ENCODE peak calls at places on chromosomes 6 and 20, in seven cellular contexts. J, O, P, Q, N, M and A are unnamed samples. For H3K4me1 and H3K9me3, the result is how much of the 10 kb centered on the place peaks cover.

GRCh38 chr6:148462203-148462602 is 119.6 kb downstream of the SASH1 start:
- DNase-seq in Q (no peak), J (no peak), O (no peak), M (no peak), P (no peak), N (peak), A (no peak)

GRCh38 chr20:63003546-63003945 is 3.2 kb downstream of the BHLHE23 start:
- DNase-seq in N (no peak), O (no peak), J (no peak), M (peak), P (no peak), Q (no peak), A (peak)

GRCh38 chr6:53236241-53236640 is 87.6 kb upstream of the GCM1 start:
- DNase-seq in J (no peak), P (no peak), Q (no peak), M (no peak), N (peak), O (no peak), A (no peak)

GRCh38 chr6:13466304-13467215 is 20.8 kb downstream of the GFOD1 start:
- DNase-seq in P (no peak), Q (no peak), O (peak), M (no peak), N (no peak), J (no peak), A (no peak)

GRCh38 chr20:6122873-6123649 is at the start of gene FERMT1:
- DNase-seq in O (peak), M (peak), Q (peak), J (peak), P (no peak), N (peak), A (peak)

GRCh38 chr6:19855510-19855909 is 18.3 kb downstream of the ID4 start:
- DNase-seq in M (no peak), N (no peak), O (no peak), P (no peak), Q (no peak), J (no peak), A (no peak)

GRCh38 chr20:43983359-43983758 is 68.7 kb downstream of the TOX2 start:
- DNase-seq in J (peak), N (no peak), M (no peak), Q (no peak), P (peak), O (no peak), A (no peak)

GRCh38 chr6:133268621-133269020 is 27.5 kb downstream of the EYA4 start:
- DNase-seq in M (no peak), J (no peak), O (no peak), P (no peak), N (no peak), Q (no peak), A (no peak)

GRCh38 chr20:61127311-61128044 is 124.6 kb upstream of the CDH4 start:
- DNase-seq in O (no peak), M (no peak), J (no peak), Q (no peak), N (no peak), P (no peak), A (no peak)

GRCh38 chr20:32848846-32849245 is 9.9 kb upstream of the EFCAB8 start:
- DNase-seq in J (no peak), O (no peak), Q (no peak), N (no peak), M (no peak), P (no peak), A (no peak)

GRCh38 chr20:51563597-51564332 is 21.2 kb upstream of the NFATC2 start:
- DNase-seq in Q (peak), J (peak), P (no peak), O (peak), M (peak), N (peak), A (peak)

GRCh38 chr6:166318649-166319600 is 10.7 kb upstream of the PRR18 start:
- DNase-seq in J (no peak), N (no peak), P (no peak), M (no peak), O (no peak), Q (no peak), A (peak)

GRCh38 chr6:113875470-113875869 is 18.3 kb downstream of the MARCKS start:
- DNase-seq in N (peak), O (no peak), Q (no peak), M (no peak), J (no peak), P (no peak), A (no peak)

GRCh38 chr20:20549267-20549612 is 163.2 kb downstream of the RALGAPA2 start:
- DNase-seq in N (no peak), M (no peak), Q (no peak), O (no peak), J (no peak), P (no peak), A (peak)

GRCh38 chr6:1514078-1514477 is 95.6 kb upstream of the FOXC1 start:
- DNase-seq in O (no peak), N (no peak), M (no peak), Q (no peak), P (no peak), J (no peak), A (no peak)

GRCh38 chr20:38229376-38230252 is 30.9 kb downstream of the KIAA1755 start:
- DNase-seq in N (peak), M (peak), P (peak), O (no peak), J (peak), Q (no peak), A (peak)

GRCh38 chr6:169048185-169048584 is 205.5 kb downstream of the THBS2 start:
- DNase-seq in N (no peak), Q (no peak), J (no peak), M (no peak), P (no peak), O (no peak), A (no peak)

GRCh38 chr20:1803216-1804128 is 91.7 kb upstream of the SIRPA start:
- DNase-seq in J (peak), Q (no peak), M (peak), N (peak), O (no peak), P (peak), A (peak)

GRCh38 chr6:146871613-146872465 is 273.1 kb downstream of the ADGB start:
- DNase-seq in Q (no peak), J (no peak), O (no peak), P (no peak), M (no peak), N (peak), A (no peak)

GRCh38 chr6:70371454-70372105 is 41.7 kb upstream of the FAM135A start:
- DNase-seq in J (no peak), N (peak), M (peak), Q (no peak), O (peak), P (peak), A (no peak)

GRCh38 chr6:38163186-38164130 is 343.9 kb downstream of the ZFAND3 start:
- DNase-seq in Q (no peak), M (no peak), P (no peak), N (no peak), J (no peak), O (no peak), A (no peak)

GRCh38 chr6:9507136-9507895 is 907.6 kb downstream of the TFAP2A start:
- DNase-seq in Q (no peak), M (peak), N (no peak), J (no peak), P (no peak), O (no peak), A (no peak)

GRCh38 chr6:40251609-40252008 is 317.3 kb upstream of the MOCS1 start:
- DNase-seq in M (no peak), O (no peak), N (no peak), Q (no peak), P (peak), J (no peak), A (no peak)

GRCh38 chr20:38226553-38226952 is 34.0 kb downstream of the KIAA1755 start:
- DNase-seq in Q (no peak), P (no peak), M (no peak), J (no peak), N (no peak), O (no peak), A (no peak)

GRCh38 chr20:19427913-19428800 is 215.7 kb downstream of the SLC24A3 start:
- DNase-seq in M (no peak), O (no peak), Q (no peak), P (no peak), N (no peak), J (peak), A (no peak)

GRCh38 chr20:19431308-19431685 is 218.9 kb downstream of the SLC24A3 start:
- DNase-seq in Q (no peak), P (no peak), M (no peak), O (no peak), N (no peak), J (peak), A (no peak)

GRCh38 chr20:19433371-19434316 is 221.2 kb downstream of the SLC24A3 start:
- DNase-seq in P (no peak), N (peak), J (no peak), O (no peak), M (no peak), Q (no peak), A (no peak)

GRCh38 chr20:19430641-19431307 is 218.3 kb downstream of the SLC24A3 start:
- DNase-seq in J (peak), Q (no peak), O (no peak), P (no peak), M (no peak), N (no peak), A (no peak)

DNA sequence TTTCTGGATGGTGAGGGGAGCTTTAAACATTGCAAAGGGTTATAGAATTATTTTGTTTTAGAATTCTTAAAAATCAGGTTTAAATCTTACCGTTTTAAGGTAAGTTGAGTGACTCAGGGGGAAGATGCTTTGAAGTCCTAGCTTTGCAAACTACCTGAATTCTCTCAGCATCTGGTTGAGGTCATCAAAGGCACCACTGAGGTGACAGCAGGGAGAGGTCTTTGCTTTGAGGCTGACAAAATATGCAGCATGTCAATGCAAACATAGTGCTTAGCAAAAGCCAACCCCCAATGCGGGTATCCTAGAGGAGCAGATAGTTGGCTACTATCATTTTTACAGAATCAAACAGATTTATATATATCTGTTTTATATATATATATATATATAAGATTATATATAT is 219.5 kb downstream of the SLC24A3 start:
- DNase-seq in M (no peak), N (no peak), O (no peak), P (no peak), J (no peak), Q (no peak), A (no peak)
- H3K4me1 ChIP-seq in M (under half), N (under half), O (under half), P (under half), J (under half), Q (under half), A (under half)

DNA sequence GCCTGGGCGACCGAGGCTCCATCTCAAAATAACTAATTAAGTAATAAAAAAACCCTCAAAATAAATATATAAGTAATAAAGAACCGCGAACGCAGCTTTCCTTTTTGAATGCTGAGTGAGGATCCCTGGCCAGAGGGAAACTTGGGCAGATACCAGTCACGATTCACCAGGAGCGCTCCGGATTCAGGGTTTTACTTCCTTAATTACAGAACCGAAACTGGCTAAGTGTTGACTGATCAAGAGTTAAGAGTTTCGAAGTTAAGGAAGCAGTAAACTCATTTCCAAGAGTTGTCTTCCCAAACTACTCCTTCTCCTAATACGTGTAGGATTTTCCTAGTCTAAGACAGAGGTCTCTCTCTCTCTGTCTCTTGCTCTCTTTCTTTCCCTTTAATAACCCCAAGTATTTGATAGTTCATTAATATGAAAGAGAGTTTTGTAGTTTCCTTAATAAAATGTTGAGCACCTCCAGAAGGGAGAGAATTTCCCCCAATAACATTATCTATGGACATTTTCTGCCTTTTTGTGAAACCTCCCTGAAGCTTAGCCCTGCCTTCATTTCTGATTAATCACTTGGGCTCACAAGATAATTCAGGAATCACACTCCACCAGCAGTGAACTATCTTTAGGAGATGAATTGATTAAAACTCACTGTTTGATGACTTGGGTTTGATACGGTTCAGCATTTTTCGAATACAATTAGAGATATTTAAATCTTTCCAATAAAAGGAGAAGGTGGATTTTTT is 61.5 kb upstream of the ZNF217 start:
- DNase-seq in P (no peak), Q (no peak), N (no peak), J (no peak), O (no peak), M (no peak), A (no peak)
- H3K4me3 ChIP-seq in P (no peak), Q (no peak), N (peak), J (no peak), O (no peak), M (no peak), A (no peak)

GRCh38 chr6:167394330-167394729 is 69.4 kb downstream of the TTLL2 start:
- DNase-seq in J (no peak), Q (no peak), O (no peak), M (peak), N (no peak), P (no peak), A (no peak)

GRCh38 chr6:167392631-167393301 is 67.9 kb downstream of the TTLL2 start:
- DNase-seq in N (no peak), M (peak), J (no peak), O (no peak), P (no peak), Q (no peak), A (no peak)

GRCh38 chr6:167393731-167394130 is 68.8 kb downstream of the TTLL2 start:
- DNase-seq in N (no peak), J (no peak), P (no peak), O (no peak), Q (no peak), M (peak), A (peak)

GRCh38 chr6:167396068-167396658 is 71.3 kb downstream of the TTLL2 start:
- DNase-seq in J (no peak), N (no peak), M (no peak), P (peak), Q (no peak), O (no peak), A (no peak)

GRCh38 chr6:167394820-167395219 is 69.9 kb downstream of the TTLL2 start:
- DNase-seq in N (no peak), J (no peak), M (no peak), P (no peak), Q (no peak), O (no peak), A (no peak)
- H3K9me3 ChIP-seq in N (under half), J (under half), M (under half), P (under half), Q (under half), O (under half), A (under half)

GRCh38 chr6:56958481-56958880 is 3.6 kb downstream of the BEND6 start:
- DNase-seq in J (no peak), O (no peak), N (no peak), M (no peak), P (no peak), Q (no peak), A (no peak)
- H3K4me1 ChIP-seq in J (under half), O (half or more), N (under half), M (under half), P (under half), Q (under half), A (under half)

DNA sequence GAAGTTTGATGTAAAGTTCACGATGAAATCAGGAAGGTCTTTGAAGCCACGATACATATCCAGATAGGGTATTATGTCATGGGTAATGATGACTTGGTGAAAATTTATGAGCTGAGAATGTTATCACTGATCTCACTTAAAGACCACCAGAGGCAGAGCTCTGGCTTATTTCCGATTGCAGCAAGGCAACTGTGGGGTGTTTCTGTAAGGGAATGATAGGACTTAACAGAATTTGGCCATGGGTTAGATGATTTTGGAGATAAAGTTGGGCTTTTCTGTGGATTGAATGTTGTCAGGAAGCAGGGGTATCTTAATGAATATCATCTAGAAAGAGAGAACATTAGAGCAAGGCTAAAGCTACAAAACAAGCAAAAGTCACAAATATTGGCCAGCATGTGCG is 508.4 kb downstream of the HDGFL1 start:
- DNase-seq in P (no peak), M (no peak), N (no peak), O (no peak), J (no peak), Q (no peak), A (no peak)
- H3K4me3 ChIP-seq in P (no peak), M (no peak), N (no peak), O (no peak), J (no peak), Q (no peak), A (no peak)